ENCODE peak calls at places on chromosomes 11 and 22, in eight cellular contexts. Y is cardiac muscle cell, X is fibroblast of lung, G is left ventricle myocardium inferior, O is SJSA1, R is endodermal cell, H is right lobe of liver, S is thoracic aorta. U is an unnamed sample.

GRCh38 chr22:45997077-45997774 is 20.3 kb upstream of the WNT7B start:
- DNase-seq in S (no peak), O (peak; percentile 89), Y (no peak), G (peak; percentile 95), H (peak; percentile 79), R (no peak), X (peak; percentile 97), U (no peak)

GRCh38 chr22:45563362-45564040 is 60.8 kb downstream of the FBLN1 start:
- DNase-seq in R (no peak), X (no peak), Y (no peak), O (no peak), S (no peak), G (no peak), H (no peak), U (no peak)

GRCh38 chr22:24816841-24817240 is 10.8 kb downstream of the SGSM1 start:
- DNase-seq in H (no peak), X (no peak), S (no peak), Y (no peak), G (no peak), R (no peak), O (no peak), U (no peak)

GRCh38 chr11:32434387-32435151 is 770 bp downstream of the WT1 start:
- DNase-seq in S (no peak), H (no peak), O (no peak), G (no peak), Y (no peak), R (peak; percentile 85), X (no peak), U (no peak)

GRCh38 chr11:13012037-13012693 is 3.0 kb downstream of the RASSF10 start:
- DNase-seq in R (peak; percentile 85), X (peak; percentile 13), S (no peak), H (no peak), Y (peak; percentile 91), O (no peak), G (no peak), U (no peak)

GRCh38 chr11:31809543-31809856 is 1.6 kb downstream of the PAX6 start:
- DNase-seq in R (no peak), G (no peak), O (no peak), Y (no peak), S (no peak), X (peak; percentile 23), H (no peak), U (no peak)

GRCh38 chr11:103322861-103323260 is 213.6 kb downstream of the DYNC2H1 start:
- DNase-seq in R (no peak), S (no peak), G (no peak), X (no peak), H (no peak), O (no peak), Y (no peak), U (no peak)

GRCh38 chr11:5280582-5281102 is 10.9 kb upstream of the HBE1 start:
- DNase-seq in X (peak; percentile 98), Y (peak; percentile 11), O (peak; percentile 93), H (no peak), R (peak; percentile 88), S (peak; percentile 38), G (peak; percentile 17), U (peak; percentile 100)

GRCh38 chr22:49607821-49608220 is 219.9 kb downstream of the BRD1 start:
- DNase-seq in S (no peak), X (no peak), R (no peak), Y (no peak), O (no peak), G (no peak), H (no peak), U (no peak)

GRCh38 chr22:31922593-31922992 is 21.7 kb upstream of the YWHAH start:
- DNase-seq in Y (no peak), O (no peak), G (no peak), R (no peak), S (no peak), X (no peak), H (no peak), U (no peak)

GRCh38 chr11:66082936-66083698 is 13.0 kb downstream of the PACS1 start:
- DNase-seq in X (peak; percentile 59), S (no peak), R (no peak), H (peak; percentile 19), O (peak; percentile 43), Y (peak; percentile 27), G (no peak), U (no peak)

GRCh38 chr11:117458275-117459120 is 130.8 kb downstream of the CEP164 start:
- DNase-seq in O (no peak), H (no peak), X (no peak), Y (no peak), S (no peak), R (peak; percentile 41), G (no peak), U (no peak)

GRCh38 chr22:33803371-33803770 is 116.9 kb downstream of the LARGE1 start:
- DNase-seq in O (peak; percentile 35), G (no peak), Y (no peak), X (peak; percentile 90), S (no peak), R (no peak), H (no peak), U (no peak)

DNA sequence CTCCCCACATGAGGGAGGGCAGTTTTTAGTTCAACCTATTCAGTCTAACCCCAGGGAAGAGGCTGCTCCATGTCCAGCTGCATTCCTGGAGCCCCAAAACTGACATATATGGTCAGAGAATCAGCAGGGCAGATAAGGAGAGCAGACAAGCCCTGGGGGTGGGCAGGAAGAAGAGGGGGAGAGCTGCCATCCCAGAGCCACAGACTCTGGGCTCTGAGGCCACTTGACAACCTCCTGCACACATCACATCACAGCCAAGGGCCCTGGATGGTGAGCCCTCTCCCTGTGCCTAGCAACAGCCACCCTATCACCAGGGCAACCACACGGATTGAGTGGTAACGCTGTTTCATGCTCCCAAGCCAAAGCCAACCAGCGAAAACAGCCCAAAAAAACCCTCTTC is 3.1 kb downstream of the ARHGAP1 start:
- DNase-seq in G (peak; percentile 43), X (peak; percentile 52), O (no peak), H (no peak), S (no peak), R (no peak), Y (peak; percentile 73), U (no peak)
- H3K4me1 ChIP-seq in G (peaks cover 87% of the 10 kb centered on the region), X (peaks cover 12% of the 10 kb centered on the region), O (no peaks in the 10 kb centered on the region), H (peaks cover 3% of the 10 kb centered on the region), S (peaks cover 78% of the 10 kb centered on the region), R (peaks cover 5% of the 10 kb centered on the region), Y (peaks cover 32% of the 10 kb centered on the region), U (peaks cover 4% of the 10 kb centered on the region)

GRCh38 chr11:55697817-55698216 is 35.8 kb downstream of the OR4C6 start:
- DNase-seq in G (no peak), S (no peak), H (no peak), X (no peak), O (no peak), R (no peak), Y (no peak), U (no peak)
- H3K9me3 ChIP-seq in G (peaks cover 28% of the 10 kb centered on the region), S (no peaks in the 10 kb centered on the region), H (no peaks in the 10 kb centered on the region), X (no peaks in the 10 kb centered on the region), O (no peaks in the 10 kb centered on the region), R (peaks cover 53% of the 10 kb centered on the region), Y (no peaks in the 10 kb centered on the region), U (no peaks in the 10 kb centered on the region)

GRCh38 chr22:39120983-39121382 is 23.9 kb downstream of the APOBEC3H start:
- DNase-seq in O (no peak), G (no peak), S (no peak), X (no peak), Y (no peak), H (no peak), R (no peak), U (no peak)

GRCh38 chr22:39115976-39116621 is 19.1 kb downstream of the APOBEC3H start:
- DNase-seq in S (no peak), X (no peak), O (no peak), H (no peak), Y (no peak), G (no peak), R (peak; percentile 35), U (no peak)

GRCh38 chr22:39115570-39115969 is 18.5 kb downstream of the APOBEC3H start:
- DNase-seq in O (no peak), H (no peak), R (no peak), G (no peak), Y (no peak), S (no peak), X (no peak), U (no peak)

GRCh38 chr22:39114157-39114511 is 17.1 kb downstream of the APOBEC3H start:
- DNase-seq in S (no peak), H (no peak), X (no peak), R (peak; percentile 76), O (no peak), G (no peak), Y (no peak), U (no peak)

DNA sequence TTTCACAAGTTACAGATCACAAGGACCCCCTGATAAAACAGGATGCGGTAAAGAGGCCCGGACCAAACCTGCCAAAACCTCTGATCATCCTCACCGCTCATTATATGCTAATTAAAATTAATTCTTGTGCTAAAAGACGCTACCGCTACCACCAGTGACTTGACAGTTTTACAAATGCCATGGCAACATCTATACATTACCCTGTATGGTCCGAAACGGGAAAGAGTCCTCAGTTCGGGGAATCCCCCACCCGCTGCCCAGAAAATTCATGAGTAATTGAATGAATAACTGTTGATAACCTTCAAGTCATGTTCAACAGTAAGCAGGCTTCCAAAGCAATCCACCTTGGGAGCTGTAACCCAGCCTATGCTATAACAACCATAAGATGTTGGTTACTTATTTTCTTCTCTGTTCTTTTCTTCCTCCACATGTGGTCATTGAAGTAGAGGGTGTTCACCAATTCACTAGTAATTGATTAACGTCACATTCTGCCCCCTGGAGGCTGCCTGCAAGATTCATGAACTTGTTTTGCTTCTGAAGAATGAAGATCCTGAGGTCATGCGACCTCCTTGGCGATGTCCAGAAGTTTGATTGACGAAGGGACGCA is 20.6 kb downstream of the APOBEC3H start:
- DNase-seq in Y (peak; percentile 74), G (no peak), H (no peak), X (peak; percentile 38), S (no peak), O (no peak), R (peak; percentile 83), U (peak; percentile 24)
- H3K4me1 ChIP-seq in Y (peaks cover 15% of the 10 kb centered on the region), G (peaks cover 2% of the 10 kb centered on the region), H (no peaks in the 10 kb centered on the region), X (no peaks in the 10 kb centered on the region), S (no peaks in the 10 kb centered on the region), O (no peaks in the 10 kb centered on the region), R (peaks cover 3% of the 10 kb centered on the region), U (no peaks in the 10 kb centered on the region)

GRCh38 chr11:50278756-50279155 is 246.1 kb downstream of the OR4C45 start:
- DNase-seq in O (no peak), G (no peak), Y (no peak), X (no peak), R (no peak), S (no peak), H (no peak), U (no peak)

DNA sequence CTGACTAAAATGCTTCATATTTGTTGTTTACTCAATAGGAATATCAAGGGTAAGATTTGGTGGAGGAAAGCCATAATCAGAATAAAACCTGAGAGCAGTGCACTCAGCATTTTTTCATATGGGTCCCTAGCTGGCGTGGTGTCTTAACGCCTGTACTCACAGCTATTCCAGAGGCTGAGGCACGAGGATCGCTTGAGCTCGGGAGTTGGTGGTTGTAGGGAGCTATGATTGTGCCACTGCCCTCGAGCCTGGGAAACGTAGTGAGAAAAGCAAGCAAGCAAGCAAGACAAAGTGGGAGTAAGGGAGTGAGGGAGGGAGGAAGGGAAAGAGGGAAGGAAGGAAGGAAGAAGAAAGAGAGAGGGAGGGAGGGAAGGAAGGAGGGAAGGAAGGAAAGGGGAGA is 242.5 kb downstream of the OR4C45 start:
- DNase-seq in G (no peak), O (no peak), X (no peak), S (no peak), Y (no peak), R (no peak), H (no peak), U (no peak)
- H3K9me3 ChIP-seq in G (peaks cover 4% of the 10 kb centered on the region), O (no peaks in the 10 kb centered on the region), X (no peaks in the 10 kb centered on the region), S (peaks cover 3% of the 10 kb centered on the region), Y (no peaks in the 10 kb centered on the region), R (peaks cover 80% of the 10 kb centered on the region), H (no peaks in the 10 kb centered on the region), U (no peaks in the 10 kb centered on the region)

GRCh38 chr22:42932197-42932519 is 75.1 kb upstream of the ARFGAP3 start:
- DNase-seq in O (no peak), S (no peak), Y (no peak), H (no peak), R (peak; percentile 21), X (no peak), G (no peak), U (no peak)
- H3K4me1 ChIP-seq in O (peaks cover 55% of the 10 kb centered on the region), S (peaks cover 98% of the 10 kb centered on the region), Y (peaks cover 18% of the 10 kb centered on the region), H (no peaks in the 10 kb centered on the region), R (no peaks in the 10 kb centered on the region), X (peaks cover 38% of the 10 kb centered on the region), G (peaks cover 100% of the 10 kb centered on the region), U (peaks cover 19% of the 10 kb centered on the region)

U was measured in Panc1.